ENCODE peak calls at places on chromosomes 11 and 22, in four cellular contexts. R is H1, V is HepG2, D is GM12878. Q is an unnamed sample.

GRCh38 chr11:7514099-7514725 is 413 bp downstream of the PPFIBP2 start:
- DNase-seq in R (no peak), V (no peak), D (no peak), Q (no peak)

GRCh38 chr22:40325315-40325714 is 21.0 kb upstream of the ADSL start:
- DNase-seq in R (no peak), V (no peak), D (no peak), Q (no peak)

GRCh38 chr11:128458316-128458715 is 129.0 kb downstream of the ETS1 start:
- DNase-seq in R (no peak), V (no peak), D (no peak), Q (no peak)

GRCh38 chr11:112453601-112454577 is 193.2 kb upstream of the PLET1 start:
- DNase-seq in R (peak), V (peak), D (no peak), Q (peak)

GRCh38 chr11:110295487-110296225 is 758 bp downstream of the RDX start:
- DNase-seq in R (no peak), V (no peak), D (peak), Q (peak)

GRCh38 chr22:35477911-35478582 is 62.6 kb upstream of the RASD2 start:
- DNase-seq in R (no peak), V (no peak), D (no peak), Q (peak)

GRCh38 chr11:120608760-120609211 is 97.2 kb downstream of the GRIK4 start:
- DNase-seq in R (no peak), V (no peak), D (no peak), Q (no peak)

GRCh38 chr11:67606150-67606476 is 623 bp upstream of the NDUFV1 start:
- DNase-seq in R (no peak), V (no peak), D (no peak), Q (peak)

GRCh38 chr11:103317118-103317517 is 207.9 kb downstream of the DYNC2H1 start:
- DNase-seq in R (no peak), V (no peak), D (no peak), Q (no peak)

GRCh38 chr11:79314906-79315689 is 125.7 kb downstream of the TENM4 start:
- DNase-seq in R (peak), V (no peak), D (no peak), Q (no peak)

GRCh38 chr11:88315015-88315414 is 22.5 kb downstream of the CTSC start:
- DNase-seq in R (no peak), V (no peak), D (no peak), Q (no peak)

GRCh38 chr22:42384506-42384905 is 47.7 kb downstream of the NFAM1 start:
- DNase-seq in R (no peak), V (no peak), D (no peak), Q (no peak)

GRCh38 chr11:36586543-36586942 is 7.8 kb upstream of the IFTAP start:
- DNase-seq in R (no peak), V (no peak), D (no peak), Q (no peak)

DNA sequence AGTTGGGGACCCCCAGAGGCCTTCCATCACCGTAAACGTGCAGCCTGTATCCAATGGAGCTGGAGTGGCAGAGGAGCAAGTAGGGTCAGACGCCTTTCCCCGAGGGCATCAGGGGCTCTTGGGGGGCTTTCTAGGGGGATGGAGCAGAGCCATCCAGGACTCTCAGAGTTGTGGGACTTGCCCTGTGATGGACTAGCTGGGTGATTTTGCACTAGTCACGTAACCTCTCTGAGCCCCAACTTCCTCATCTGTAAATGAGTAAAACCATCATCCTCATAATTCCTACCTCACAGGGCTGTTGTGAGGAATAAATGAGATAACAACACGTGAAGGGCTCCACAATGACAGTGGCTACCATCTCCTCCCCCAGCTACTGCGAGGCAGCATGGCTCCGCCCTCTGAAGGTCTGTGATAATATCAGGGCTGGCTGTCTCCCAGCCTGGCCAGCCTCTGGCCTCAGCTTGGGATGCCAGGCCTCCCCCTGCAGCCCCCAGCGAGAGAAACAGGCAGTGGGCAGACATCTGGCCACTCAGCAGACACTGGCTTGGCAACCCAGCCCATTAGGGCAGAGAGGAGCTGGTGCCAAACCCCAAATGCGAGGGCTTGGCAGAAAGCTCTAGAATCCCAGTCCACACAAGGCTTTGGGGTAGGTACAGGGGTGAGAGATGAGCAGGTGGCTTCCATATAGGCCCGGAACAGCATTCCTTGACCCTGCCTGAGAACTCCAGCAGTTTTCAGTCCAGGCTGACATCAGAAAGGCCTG is 6.7 kb downstream of the USP2 start:
- DNase-seq in R (no peak), V (no peak), D (no peak), Q (peak)
- TF ChIP-seq HDAC6 in R (no peak), V (no peak), D (no peak), Q (no peak)

GRCh38 chr22:45268167-45268957 is 16.4 kb upstream of the UPK3A start:
- DNase-seq in R (peak), V (no peak), D (no peak), Q (no peak)
- TF ChIP-seq SRF in R (no peak), V (no peak), D (no peak), Q (no peak)

GRCh38 chr22:19634206-19634536 is 80.1 kb upstream of the SEPTIN5 start:
- DNase-seq in R (no peak), V (no peak), D (no peak), Q (no peak)

GRCh38 chr22:19632671-19633148 is 81.6 kb upstream of the SEPTIN5 start:
- DNase-seq in R (no peak), V (no peak), D (no peak), Q (no peak)

GRCh38 chr22:19630614-19631013 is 83.7 kb upstream of the SEPTIN5 start:
- DNase-seq in R (no peak), V (no peak), D (no peak), Q (no peak)

GRCh38 chr22:19629720-19630419 is 84.4 kb upstream of the SEPTIN5 start:
- DNase-seq in R (peak), V (peak), D (no peak), Q (peak)

DNA sequence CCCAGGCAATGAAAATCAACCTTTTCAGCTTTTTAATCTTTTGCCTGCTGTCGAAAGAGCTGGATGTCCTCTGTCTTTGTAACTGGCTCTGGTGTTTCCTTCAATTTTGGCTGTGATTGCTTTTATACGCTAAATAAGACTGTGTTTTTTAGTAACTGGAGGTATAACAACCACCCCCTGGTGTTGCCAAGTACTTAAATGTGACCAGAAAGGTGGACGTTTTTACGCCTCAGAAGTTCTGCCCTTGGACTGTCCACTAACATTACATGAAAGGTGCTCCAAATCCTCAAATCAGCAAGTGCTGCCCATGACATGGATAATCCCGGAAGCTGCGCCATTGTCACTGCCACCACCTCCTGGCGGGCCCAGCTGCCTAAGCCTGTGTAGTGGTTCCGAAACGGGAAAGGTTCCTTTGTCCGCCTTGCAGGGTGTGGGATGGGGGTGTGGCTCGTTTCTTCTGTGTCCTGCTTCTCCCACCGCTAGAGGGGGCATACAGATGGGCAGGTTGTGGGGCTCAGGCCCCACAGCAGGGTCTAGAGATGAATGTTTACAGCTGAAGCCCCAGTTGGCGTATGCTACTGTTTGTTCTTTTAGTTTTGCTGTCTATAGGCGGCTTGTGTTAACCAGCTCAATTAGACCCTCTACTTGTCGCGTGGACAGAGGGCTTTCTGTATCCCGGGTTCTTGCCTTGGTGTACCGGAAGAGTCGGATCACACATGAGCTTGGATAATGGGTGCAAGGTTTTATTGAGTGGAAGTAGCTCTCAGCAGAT is 82.2 kb upstream of the SEPTIN5 start:
- DNase-seq in R (no peak), V (peak), D (no peak), Q (peak)
- TF ChIP-seq HDAC6 in R (no peak), V (no peak), D (no peak), Q (peak)

GRCh38 chr22:31089101-31090100 is 8.3 kb downstream of the SMTN start:
- DNase-seq in R (no peak), V (no peak), D (no peak), Q (peak)
- TF ChIP-seq SRF in R (no peak), V (no peak), D (no peak), Q (no peak)

DNA sequence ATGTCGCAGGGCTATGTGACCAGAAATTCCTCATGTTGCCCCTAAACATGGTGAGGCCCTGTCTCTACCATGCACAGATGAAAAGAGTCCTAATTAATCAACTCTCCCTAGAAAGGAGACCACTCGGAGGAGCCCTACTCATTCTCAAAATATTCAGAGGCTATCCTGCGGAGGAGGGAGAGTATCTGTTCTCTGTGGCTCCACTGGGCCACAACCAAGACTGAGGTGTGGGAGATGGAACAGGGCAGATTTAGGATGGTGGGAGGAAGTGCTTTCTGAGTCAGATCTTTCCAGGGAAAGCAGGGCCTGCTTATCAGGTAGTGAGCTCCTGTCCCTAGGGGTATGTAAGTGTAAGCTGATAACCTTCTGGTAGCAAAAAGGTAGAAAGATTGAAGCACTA is 37.0 kb upstream of the PRDM11 start:
- DNase-seq in R (no peak), V (no peak), D (no peak), Q (no peak)
- TF ChIP-seq HDAC6 in R (no peak), V (no peak), D (no peak), Q (no peak)

GRCh38 chr11:2534131-2534956 is 89.5 kb downstream of the KCNQ1 start:
- DNase-seq in R (no peak), V (no peak), D (no peak), Q (no peak)
- TF ChIP-seq SRF in R (no peak), V (no peak), D (no peak), Q (no peak)

GRCh38 chr11:19770277-19770676 is 57.6 kb downstream of the NAV2 start:
- DNase-seq in R (no peak), V (no peak), D (no peak), Q (peak)

GRCh38 chr11:19767691-19768151 is 55.1 kb downstream of the NAV2 start:
- DNase-seq in R (no peak), V (no peak), D (no peak), Q (no peak)

GRCh38 chr11:19768197-19768596 is 55.6 kb downstream of the NAV2 start:
- DNase-seq in R (no peak), V (no peak), D (no peak), Q (no peak)

GRCh38 chr11:19769820-19770219 is 57.2 kb downstream of the NAV2 start:
- DNase-seq in R (no peak), V (no peak), D (no peak), Q (no peak)

GRCh38 chr11:19768815-19769214 is 56.2 kb downstream of the NAV2 start:
- DNase-seq in R (no peak), V (no peak), D (no peak), Q (no peak)
- TF ChIP-seq HDAC6 in R (no peak), V (no peak), D (no peak), Q (no peak)

Q was measured in K562.